ENCODE peak calls at places on chromosomes 12 and 14, in nine cellular contexts. O is naive thymus-derived CD4-positive, alpha-beta T cell; P is NCI-H446; L is heart right ventricle; J is aorta; W is H4; C is posterior cingulate gyrus; S is RPMI8226; M is NCI-H774. F is an unnamed sample.

GRCh38 chr14:67704484-67705089 is 2.9 kb downstream of the RDH12 start:
- DNase-seq in O (peak), P (peak), L (no peak), J (no peak), W (peak), C (no peak), S (peak), M (peak), F (no peak)

GRCh38 chr14:74612346-74613021 is 447 bp upstream of the LTBP2 start:
- DNase-seq in O (peak), P (peak), L (peak), J (peak), W (peak), C (no peak), S (peak), M (peak), F (peak)

GRCh38 chr12:24278832-24279231 is 329.4 kb upstream of the SOX5 start:
- DNase-seq in O (no peak), P (no peak), L (no peak), J (no peak), W (no peak), C (no peak), S (no peak), M (no peak), F (no peak)

GRCh38 chr14:26598081-26598671 is 343 bp upstream of the NOVA1 start:
- DNase-seq in O (no peak), P (peak), L (peak), J (peak), W (peak), C (peak), S (no peak), M (peak), F (peak)

GRCh38 chr12:18923721-18924120 is 185.8 kb downstream of the CAPZA3 start:
- DNase-seq in O (no peak), P (no peak), L (no peak), J (no peak), W (no peak), C (no peak), S (no peak), M (no peak), F (no peak)

GRCh38 chr14:66540038-66540437 is 32.1 kb downstream of the GPHN start:
- DNase-seq in O (no peak), P (no peak), L (no peak), J (no peak), W (no peak), C (no peak), S (no peak), M (no peak), F (no peak)

GRCh38 chr14:88310021-88310420 is 13.0 kb downstream of the KCNK10 start:
- DNase-seq in O (no peak), P (no peak), L (no peak), J (no peak), W (no peak), C (no peak), S (no peak), M (no peak), F (no peak)

GRCh38 chr12:105214141-105214540 is 21.8 kb downstream of the APPL2 start:
- DNase-seq in O (no peak), P (no peak), L (no peak), J (no peak), W (no peak), C (no peak), S (no peak), M (no peak), F (no peak)

GRCh38 chr14:24331731-24332093 is 3.2 kb downstream of the ADCY4 start:
- DNase-seq in O (no peak), P (no peak), L (no peak), J (peak), W (no peak), C (no peak), S (peak), M (no peak), F (no peak)